ENCODE peak calls at places on chromosome 2, in six cellular contexts. One of them, this sample, is unnamed.
A peak's percentile ranks its signal among the peaks of the same experiment; 100 is the strongest.

GRCh38 chr2:159124931-159125467 is 156.6 kb downstream of the TANC1 start:
- DNase-seq in NCI-H1930: no peak
- DNase-seq in activated CD8-positive, alpha-beta memory T cell treated with anti-CD3 and anti-CD28 coated beads, Interleukin-2, amount 50 U/mL, for 48 hours: no peak
- DNase-seq in body of pancreas: no peak
- DNase-seq in activated gamma-delta T cell treated with anti-CD3 and anti-CD28 coated beads, Interleukin-2, amount 50 U/mL, for 16 hours: no peak
- DNase-seq in HEK293T: no peak
- DNase-seq in this sample: no peak

GRCh38 chr2:70906439-70907018 is 29.2 kb upstream of the ATP6V1B1 start:
- DNase-seq in NCI-H1930: no peak
- DNase-seq in activated CD8-positive, alpha-beta memory T cell treated with anti-CD3 and anti-CD28 coated beads, Interleukin-2, amount 50 U/mL, for 48 hours: peak; percentile 40
- DNase-seq in body of pancreas: no peak
- DNase-seq in activated gamma-delta T cell treated with anti-CD3 and anti-CD28 coated beads, Interleukin-2, amount 50 U/mL, for 16 hours: no peak
- DNase-seq in HEK293T: no peak
- DNase-seq in this sample: no peak

GRCh38 chr2:189178726-189179606 is 595 bp downstream of the COL5A2 start:
- DNase-seq in NCI-H1930: no peak
- DNase-seq in activated CD8-positive, alpha-beta memory T cell treated with anti-CD3 and anti-CD28 coated beads, Interleukin-2, amount 50 U/mL, for 48 hours: no peak
- DNase-seq in body of pancreas: peak; percentile 11
- DNase-seq in activated gamma-delta T cell treated with anti-CD3 and anti-CD28 coated beads, Interleukin-2, amount 50 U/mL, for 16 hours: no peak
- DNase-seq in HEK293T: peak; percentile 7
- DNase-seq in this sample: no peak

GRCh38 chr2:241133436-241133820 is 15.8 kb downstream of the PASK start:
- DNase-seq in NCI-H1930: no peak
- DNase-seq in activated CD8-positive, alpha-beta memory T cell treated with anti-CD3 and anti-CD28 coated beads, Interleukin-2, amount 50 U/mL, for 48 hours: no peak
- DNase-seq in body of pancreas: no peak
- DNase-seq in activated gamma-delta T cell treated with anti-CD3 and anti-CD28 coated beads, Interleukin-2, amount 50 U/mL, for 16 hours: no peak
- DNase-seq in HEK293T: no peak
- DNase-seq in this sample: no peak

GRCh38 chr2:54052825-54053718 is 62.3 kb upstream of the ACYP2 start:
- DNase-seq in NCI-H1930: no peak
- DNase-seq in activated CD8-positive, alpha-beta memory T cell treated with anti-CD3 and anti-CD28 coated beads, Interleukin-2, amount 50 U/mL, for 48 hours: no peak
- DNase-seq in body of pancreas: no peak
- DNase-seq in activated gamma-delta T cell treated with anti-CD3 and anti-CD28 coated beads, Interleukin-2, amount 50 U/mL, for 16 hours: no peak
- DNase-seq in HEK293T: peak; percentile 14
- DNase-seq in this sample: no peak

GRCh38 chr2:63369146-63369545 is 219.1 kb downstream of the WDPCP start:
- DNase-seq in NCI-H1930: no peak
- DNase-seq in activated CD8-positive, alpha-beta memory T cell treated with anti-CD3 and anti-CD28 coated beads, Interleukin-2, amount 50 U/mL, for 48 hours: no peak
- DNase-seq in body of pancreas: no peak
- DNase-seq in activated gamma-delta T cell treated with anti-CD3 and anti-CD28 coated beads, Interleukin-2, amount 50 U/mL, for 16 hours: no peak
- DNase-seq in HEK293T: no peak
- DNase-seq in this sample: no peak

GRCh38 chr2:147663153-147663961 is 181.5 kb upstream of the ACVR2A start:
- DNase-seq in NCI-H1930: no peak
- DNase-seq in activated CD8-positive, alpha-beta memory T cell treated with anti-CD3 and anti-CD28 coated beads, Interleukin-2, amount 50 U/mL, for 48 hours: no peak
- DNase-seq in body of pancreas: no peak
- DNase-seq in activated gamma-delta T cell treated with anti-CD3 and anti-CD28 coated beads, Interleukin-2, amount 50 U/mL, for 16 hours: no peak
- DNase-seq in HEK293T: no peak
- DNase-seq in this sample: no peak

GRCh38 chr2:175282300-175282699 is 100.8 kb upstream of the ATP5MC3 start:
- DNase-seq in NCI-H1930: peak; percentile 73
- DNase-seq in activated CD8-positive, alpha-beta memory T cell treated with anti-CD3 and anti-CD28 coated beads, Interleukin-2, amount 50 U/mL, for 48 hours: no peak
- DNase-seq in body of pancreas: no peak
- DNase-seq in activated gamma-delta T cell treated with anti-CD3 and anti-CD28 coated beads, Interleukin-2, amount 50 U/mL, for 16 hours: no peak
- DNase-seq in HEK293T: peak; percentile 53
- DNase-seq in this sample: no peak

GRCh38 chr2:97742381-97742847 is 29.0 kb downstream of the ZAP70 start:
- DNase-seq in NCI-H1930: no peak
- DNase-seq in activated CD8-positive, alpha-beta memory T cell treated with anti-CD3 and anti-CD28 coated beads, Interleukin-2, amount 50 U/mL, for 48 hours: peak; percentile 66
- DNase-seq in body of pancreas: no peak
- DNase-seq in activated gamma-delta T cell treated with anti-CD3 and anti-CD28 coated beads, Interleukin-2, amount 50 U/mL, for 16 hours: peak; percentile 15
- DNase-seq in HEK293T: no peak
- DNase-seq in this sample: peak; percentile 64

GRCh38 chr2:212958757-212959295 is 192.6 kb downstream of the IKZF2 start:
- DNase-seq in NCI-H1930: no peak
- DNase-seq in activated CD8-positive, alpha-beta memory T cell treated with anti-CD3 and anti-CD28 coated beads, Interleukin-2, amount 50 U/mL, for 48 hours: no peak
- DNase-seq in body of pancreas: no peak
- DNase-seq in activated gamma-delta T cell treated with anti-CD3 and anti-CD28 coated beads, Interleukin-2, amount 50 U/mL, for 16 hours: no peak
- DNase-seq in HEK293T: no peak
- DNase-seq in this sample: no peak

GRCh38 chr2:55103039-55103438 is 52.8 kb upstream of the RTN4 start:
- DNase-seq in NCI-H1930: no peak
- DNase-seq in activated CD8-positive, alpha-beta memory T cell treated with anti-CD3 and anti-CD28 coated beads, Interleukin-2, amount 50 U/mL, for 48 hours: no peak
- DNase-seq in body of pancreas: no peak
- DNase-seq in activated gamma-delta T cell treated with anti-CD3 and anti-CD28 coated beads, Interleukin-2, amount 50 U/mL, for 16 hours: no peak
- DNase-seq in HEK293T: no peak
- DNase-seq in this sample: no peak

GRCh38 chr2:165902929-165903328 is 50.6 kb downstream of the TTC21B start:
- DNase-seq in NCI-H1930: no peak
- DNase-seq in activated CD8-positive, alpha-beta memory T cell treated with anti-CD3 and anti-CD28 coated beads, Interleukin-2, amount 50 U/mL, for 48 hours: no peak
- DNase-seq in body of pancreas: no peak
- DNase-seq in activated gamma-delta T cell treated with anti-CD3 and anti-CD28 coated beads, Interleukin-2, amount 50 U/mL, for 16 hours: no peak
- DNase-seq in HEK293T: no peak
- DNase-seq in this sample: no peak

GRCh38 chr2:160515120-160515519 is 21.5 kb upstream of the RBMS1 start:
- DNase-seq in NCI-H1930: no peak
- DNase-seq in activated CD8-positive, alpha-beta memory T cell treated with anti-CD3 and anti-CD28 coated beads, Interleukin-2, amount 50 U/mL, for 48 hours: no peak
- DNase-seq in body of pancreas: no peak
- DNase-seq in activated gamma-delta T cell treated with anti-CD3 and anti-CD28 coated beads, Interleukin-2, amount 50 U/mL, for 16 hours: no peak
- DNase-seq in HEK293T: no peak
- DNase-seq in this sample: no peak

GRCh38 chr2:161250864-161251436 is 57.3 kb upstream of the PSMD14 start:
- DNase-seq in NCI-H1930: no peak
- DNase-seq in activated CD8-positive, alpha-beta memory T cell treated with anti-CD3 and anti-CD28 coated beads, Interleukin-2, amount 50 U/mL, for 48 hours: no peak
- DNase-seq in body of pancreas: peak; percentile 28
- DNase-seq in activated gamma-delta T cell treated with anti-CD3 and anti-CD28 coated beads, Interleukin-2, amount 50 U/mL, for 16 hours: no peak
- DNase-seq in HEK293T: peak; percentile 61
- DNase-seq in this sample: no peak

GRCh38 chr2:128521482-128521881 is 202.8 kb upstream of the HS6ST1 start:
- DNase-seq in NCI-H1930: no peak
- DNase-seq in activated CD8-positive, alpha-beta memory T cell treated with anti-CD3 and anti-CD28 coated beads, Interleukin-2, amount 50 U/mL, for 48 hours: no peak
- DNase-seq in body of pancreas: no peak
- DNase-seq in activated gamma-delta T cell treated with anti-CD3 and anti-CD28 coated beads, Interleukin-2, amount 50 U/mL, for 16 hours: no peak
- DNase-seq in HEK293T: no peak
- DNase-seq in this sample: no peak

GRCh38 chr2:60565472-60565871 is 12.0 kb upstream of the BCL11A start:
- DNase-seq in NCI-H1930: no peak
- DNase-seq in activated CD8-positive, alpha-beta memory T cell treated with anti-CD3 and anti-CD28 coated beads, Interleukin-2, amount 50 U/mL, for 48 hours: no peak
- DNase-seq in body of pancreas: peak; percentile 53
- DNase-seq in activated gamma-delta T cell treated with anti-CD3 and anti-CD28 coated beads, Interleukin-2, amount 50 U/mL, for 16 hours: no peak
- DNase-seq in HEK293T: no peak
- DNase-seq in this sample: no peak

GRCh38 chr2:222572761-222573174 is 83.1 kb downstream of the FARSB start:
- DNase-seq in NCI-H1930: no peak
- DNase-seq in activated CD8-positive, alpha-beta memory T cell treated with anti-CD3 and anti-CD28 coated beads, Interleukin-2, amount 50 U/mL, for 48 hours: no peak
- DNase-seq in body of pancreas: peak; percentile 25
- DNase-seq in activated gamma-delta T cell treated with anti-CD3 and anti-CD28 coated beads, Interleukin-2, amount 50 U/mL, for 16 hours: no peak
- DNase-seq in HEK293T: no peak
- DNase-seq in this sample: no peak

GRCh38 chr2:96225016-96225533 is 16.4 kb upstream of the STARD7 start:
- DNase-seq in NCI-H1930: no peak
- DNase-seq in activated CD8-positive, alpha-beta memory T cell treated with anti-CD3 and anti-CD28 coated beads, Interleukin-2, amount 50 U/mL, for 48 hours: no peak
- DNase-seq in body of pancreas: no peak
- DNase-seq in activated gamma-delta T cell treated with anti-CD3 and anti-CD28 coated beads, Interleukin-2, amount 50 U/mL, for 16 hours: no peak
- DNase-seq in HEK293T: no peak
- DNase-seq in this sample: no peak

GRCh38 chr2:219772697-219773096 is 145.3 kb downstream of the SLC4A3 start:
- DNase-seq in NCI-H1930: no peak
- DNase-seq in activated CD8-positive, alpha-beta memory T cell treated with anti-CD3 and anti-CD28 coated beads, Interleukin-2, amount 50 U/mL, for 48 hours: no peak
- DNase-seq in body of pancreas: no peak
- DNase-seq in activated gamma-delta T cell treated with anti-CD3 and anti-CD28 coated beads, Interleukin-2, amount 50 U/mL, for 16 hours: no peak
- DNase-seq in HEK293T: no peak
- DNase-seq in this sample: no peak

GRCh38 chr2:217970206-217970605 is 32.6 kb downstream of the TNS1 start:
- DNase-seq in NCI-H1930: no peak
- DNase-seq in activated CD8-positive, alpha-beta memory T cell treated with anti-CD3 and anti-CD28 coated beads, Interleukin-2, amount 50 U/mL, for 48 hours: no peak
- DNase-seq in body of pancreas: no peak
- DNase-seq in activated gamma-delta T cell treated with anti-CD3 and anti-CD28 coated beads, Interleukin-2, amount 50 U/mL, for 16 hours: no peak
- DNase-seq in HEK293T: no peak
- DNase-seq in this sample: no peak

GRCh38 chr2:142973822-142974207 is 96.4 kb downstream of the KYNU start:
- DNase-seq in NCI-H1930: no peak
- DNase-seq in activated CD8-positive, alpha-beta memory T cell treated with anti-CD3 and anti-CD28 coated beads, Interleukin-2, amount 50 U/mL, for 48 hours: no peak
- DNase-seq in body of pancreas: no peak
- DNase-seq in activated gamma-delta T cell treated with anti-CD3 and anti-CD28 coated beads, Interleukin-2, amount 50 U/mL, for 16 hours: no peak
- DNase-seq in HEK293T: no peak
- DNase-seq in this sample: no peak

GRCh38 chr2:229141626-229142025 is 129.5 kb downstream of the PID1 start:
- DNase-seq in NCI-H1930: no peak
- DNase-seq in activated CD8-positive, alpha-beta memory T cell treated with anti-CD3 and anti-CD28 coated beads, Interleukin-2, amount 50 U/mL, for 48 hours: no peak
- DNase-seq in body of pancreas: no peak
- DNase-seq in activated gamma-delta T cell treated with anti-CD3 and anti-CD28 coated beads, Interleukin-2, amount 50 U/mL, for 16 hours: no peak
- DNase-seq in HEK293T: no peak
- DNase-seq in this sample: no peak

GRCh38 chr2:173187911-173188788 is 112.5 kb downstream of the MAP3K20 start:
- DNase-seq in NCI-H1930: no peak
- DNase-seq in activated CD8-positive, alpha-beta memory T cell treated with anti-CD3 and anti-CD28 coated beads, Interleukin-2, amount 50 U/mL, for 48 hours: no peak
- DNase-seq in body of pancreas: no peak
- DNase-seq in activated gamma-delta T cell treated with anti-CD3 and anti-CD28 coated beads, Interleukin-2, amount 50 U/mL, for 16 hours: no peak
- DNase-seq in HEK293T: no peak
- DNase-seq in this sample: no peak

GRCh38 chr2:21484643-21485042 is 360.9 kb downstream of the TDRD15 start:
- DNase-seq in NCI-H1930: no peak
- DNase-seq in activated CD8-positive, alpha-beta memory T cell treated with anti-CD3 and anti-CD28 coated beads, Interleukin-2, amount 50 U/mL, for 48 hours: no peak
- DNase-seq in body of pancreas: no peak
- DNase-seq in activated gamma-delta T cell treated with anti-CD3 and anti-CD28 coated beads, Interleukin-2, amount 50 U/mL, for 16 hours: no peak
- DNase-seq in HEK293T: no peak
- DNase-seq in this sample: no peak

GRCh38 chr2:119283873-119284331 is 60.3 kb downstream of the STEAP3 start:
- DNase-seq in NCI-H1930: no peak
- DNase-seq in activated CD8-positive, alpha-beta memory T cell treated with anti-CD3 and anti-CD28 coated beads, Interleukin-2, amount 50 U/mL, for 48 hours: no peak
- DNase-seq in body of pancreas: peak; percentile 49
- DNase-seq in activated gamma-delta T cell treated with anti-CD3 and anti-CD28 coated beads, Interleukin-2, amount 50 U/mL, for 16 hours: no peak
- DNase-seq in HEK293T: no peak
- DNase-seq in this sample: no peak

GRCh38 chr2:119311831-119312230 is 54.8 kb downstream of the C2orf76 start:
- DNase-seq in NCI-H1930: no peak
- DNase-seq in activated CD8-positive, alpha-beta memory T cell treated with anti-CD3 and anti-CD28 coated beads, Interleukin-2, amount 50 U/mL, for 48 hours: no peak
- DNase-seq in body of pancreas: no peak
- DNase-seq in activated gamma-delta T cell treated with anti-CD3 and anti-CD28 coated beads, Interleukin-2, amount 50 U/mL, for 16 hours: no peak
- DNase-seq in HEK293T: no peak
- DNase-seq in this sample: no peak

GRCh38 chr2:29255006-29255405 is 139.8 kb downstream of the CLIP4 start:
- DNase-seq in NCI-H1930: no peak
- DNase-seq in activated CD8-positive, alpha-beta memory T cell treated with anti-CD3 and anti-CD28 coated beads, Interleukin-2, amount 50 U/mL, for 48 hours: no peak
- DNase-seq in body of pancreas: no peak
- DNase-seq in activated gamma-delta T cell treated with anti-CD3 and anti-CD28 coated beads, Interleukin-2, amount 50 U/mL, for 16 hours: no peak
- DNase-seq in HEK293T: no peak
- DNase-seq in this sample: no peak

GRCh38 chr2:49687873-49688272 is 533.6 kb upstream of the FSHR start:
- DNase-seq in NCI-H1930: no peak
- DNase-seq in activated CD8-positive, alpha-beta memory T cell treated with anti-CD3 and anti-CD28 coated beads, Interleukin-2, amount 50 U/mL, for 48 hours: no peak
- DNase-seq in body of pancreas: no peak
- DNase-seq in activated gamma-delta T cell treated with anti-CD3 and anti-CD28 coated beads, Interleukin-2, amount 50 U/mL, for 16 hours: no peak
- DNase-seq in HEK293T: no peak
- DNase-seq in this sample: no peak

GRCh38 chr2:133894429-133894828 is 326.2 kb upstream of the NCKAP5 start:
- DNase-seq in NCI-H1930: no peak
- DNase-seq in activated CD8-positive, alpha-beta memory T cell treated with anti-CD3 and anti-CD28 coated beads, Interleukin-2, amount 50 U/mL, for 48 hours: no peak
- DNase-seq in body of pancreas: no peak
- DNase-seq in activated gamma-delta T cell treated with anti-CD3 and anti-CD28 coated beads, Interleukin-2, amount 50 U/mL, for 16 hours: no peak
- DNase-seq in HEK293T: no peak
- DNase-seq in this sample: no peak

GRCh38 chr2:86621290-86621943 is 2.2 kb downstream of the RNF103 start:
- DNase-seq in NCI-H1930: no peak
- DNase-seq in activated CD8-positive, alpha-beta memory T cell treated with anti-CD3 and anti-CD28 coated beads, Interleukin-2, amount 50 U/mL, for 48 hours: no peak
- DNase-seq in body of pancreas: no peak
- DNase-seq in activated gamma-delta T cell treated with anti-CD3 and anti-CD28 coated beads, Interleukin-2, amount 50 U/mL, for 16 hours: no peak
- DNase-seq in HEK293T: no peak
- DNase-seq in this sample: no peak

GRCh38 chr2:162293122-162293781 is 25.2 kb downstream of the IFIH1 start:
- DNase-seq in NCI-H1930: no peak
- DNase-seq in activated CD8-positive, alpha-beta memory T cell treated with anti-CD3 and anti-CD28 coated beads, Interleukin-2, amount 50 U/mL, for 48 hours: no peak
- DNase-seq in body of pancreas: peak; percentile 16
- DNase-seq in activated gamma-delta T cell treated with anti-CD3 and anti-CD28 coated beads, Interleukin-2, amount 50 U/mL, for 16 hours: no peak
- DNase-seq in HEK293T: no peak
- DNase-seq in this sample: no peak

This sample was measured in NK-92 treated with Interleukin-12 subunit alpha and Interleukin-12 subunit beta, amount 100 ng/mL, for 24 hours.